ENCODE peak calls at places on chromosomes 4 and X, in seven cellular contexts. J is IMR-90, X is H1, B is mesendoderm, O is mesenchymal stem cell, G is trophoblast cell, H is neuronal stem cell. N is an unnamed sample.

GRCh38 chr4:100086766-100087431 is 103.4 kb downstream of the DDIT4L start:
- DNase-seq in J (no peak), G (peak), X (peak), B (no peak), H (no peak), O (no peak), N (peak)

GRCh38 chrX:113260474-113260873 is 419.8 kb upstream of the AMOT start:
- DNase-seq in H (no peak), G (peak), J (no peak), O (no peak), X (no peak), B (peak), N (peak)

GRCh38 chrX:17759990-17760389 is 22.7 kb downstream of the SCML1 start:
- DNase-seq in J (no peak), B (no peak), H (no peak), O (no peak), G (no peak), X (no peak), N (no peak)

GRCh38 chr4:10104211-10104990 is 12.2 kb downstream of the WDR1 start:
- DNase-seq in J (no peak), G (no peak), H (no peak), O (peak), B (no peak), X (no peak), N (no peak)

GRCh38 chr4:40214038-40214437 is 17.2 kb downstream of the RHOH start:
- DNase-seq in H (no peak), G (no peak), B (no peak), O (no peak), J (no peak), X (no peak), N (no peak)

GRCh38 chr4:99330648-99331047 is 9.4 kb upstream of the ADH1B start:
- DNase-seq in G (no peak), H (no peak), X (no peak), O (no peak), B (no peak), J (no peak), N (no peak)

GRCh38 chr4:121011138-121011537 is 61.2 kb downstream of the NDNF start:
- DNase-seq in B (peak), J (no peak), G (no peak), X (no peak), H (no peak), O (no peak), N (peak)

GRCh38 chrX:70030242-70030823 is 19.4 kb downstream of the AWAT2 start:
- DNase-seq in G (peak), B (peak), H (peak), O (peak), J (peak), X (peak), N (peak)

GRCh38 chr4:38150766-38151165 is 190.6 kb downstream of the PTTG2 start:
- DNase-seq in J (peak), B (no peak), H (no peak), X (no peak), G (no peak), O (peak), N (no peak)

GRCh38 chr4:140144937-140145336 is 9.0 kb downstream of the MAML3 start:
- DNase-seq in O (no peak), H (no peak), X (no peak), G (no peak), B (no peak), J (no peak), N (no peak)

GRCh38 chr4:43253511-43253910 is 361.0 kb downstream of the GRXCR1 start:
- DNase-seq in O (no peak), B (no peak), H (no peak), J (no peak), X (no peak), G (no peak), N (no peak)

GRCh38 chrX:24276011-24276410 is 37.9 kb downstream of the SUPT20HL2 start:
- DNase-seq in G (no peak), J (no peak), X (no peak), B (no peak), O (no peak), H (no peak), N (no peak)

GRCh38 chr4:139740531-139741041 is 75.0 kb downstream of the MGST2 start:
- DNase-seq in O (peak), G (peak), J (peak), B (peak), X (peak), H (no peak), N (no peak)

GRCh38 chr4:156732634-156733033 is 239.0 kb downstream of the PDGFC start:
- DNase-seq in X (no peak), O (no peak), G (no peak), J (peak), H (no peak), B (peak), N (no peak)

GRCh38 chr4:177611974-177612664 is 169.9 kb upstream of the AGA start:
- DNase-seq in G (no peak), J (no peak), B (no peak), X (no peak), H (no peak), O (no peak), N (no peak)

GRCh38 chr4:129822708-129823504 is 727.0 kb downstream of the C4orf33 start:
- DNase-seq in H (no peak), B (peak), X (no peak), G (peak), J (no peak), O (peak), N (no peak)

GRCh38 chr4:110621839-110622751 is 782 bp downstream of the PITX2 start:
- DNase-seq in B (peak), O (peak), X (peak), H (peak), J (no peak), G (peak), N (peak)

GRCh38 chr4:184688447-184688846 is 38.9 kb downstream of the PRIMPOL start:
- DNase-seq in O (peak), G (peak), J (peak), H (no peak), X (no peak), B (peak), N (peak)

GRCh38 chr4:10086506-10087120 is 30.0 kb downstream of the WDR1 start:
- DNase-seq in J (no peak), X (no peak), G (no peak), B (no peak), H (no peak), O (no peak), N (no peak)

GRCh38 chrX:140500427-140500826 is 4.4 kb downstream of the SOX3 start:
- DNase-seq in J (no peak), B (no peak), H (no peak), G (no peak), X (no peak), O (no peak), N (no peak)

GRCh38 chrX:51155157-51155556 is 177.5 kb upstream of the NUDT10 start:
- DNase-seq in J (no peak), O (no peak), X (no peak), B (no peak), H (no peak), G (no peak), N (no peak)

GRCh38 chr4:8723222-8723980 is 130.8 kb downstream of the CPZ start:
- DNase-seq in X (peak), B (no peak), O (no peak), J (no peak), H (no peak), G (no peak), N (peak)

DNA sequence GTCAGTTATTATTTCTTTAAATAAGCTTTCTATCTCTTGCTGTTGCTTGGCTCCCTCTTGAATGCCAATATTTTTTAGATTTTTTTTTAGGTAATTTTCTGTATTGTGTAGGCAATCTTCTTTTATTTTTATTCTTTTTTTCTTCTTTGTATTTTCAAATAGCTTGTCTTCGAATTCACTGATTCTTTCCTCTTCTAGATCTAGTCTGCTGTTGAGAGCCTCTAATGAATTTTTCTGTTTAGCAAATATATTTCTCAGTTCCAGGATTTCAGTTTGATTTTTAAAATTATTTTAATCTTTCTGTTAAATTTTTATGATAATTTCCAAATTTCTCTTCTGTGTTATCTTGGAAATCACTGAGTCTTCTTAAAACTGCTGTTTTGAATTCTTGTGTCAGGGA is 39.8 kb upstream of the GPRIN3 start:
- DNase-seq in O (no peak), G (no peak), H (no peak), B (no peak), X (no peak), J (no peak), N (no peak)
- H2BK120ac ChIP-seq in O (no peak), G (no peak), H (no peak), B (no peak), X (no peak), J (no peak), N (no peak)

DNA sequence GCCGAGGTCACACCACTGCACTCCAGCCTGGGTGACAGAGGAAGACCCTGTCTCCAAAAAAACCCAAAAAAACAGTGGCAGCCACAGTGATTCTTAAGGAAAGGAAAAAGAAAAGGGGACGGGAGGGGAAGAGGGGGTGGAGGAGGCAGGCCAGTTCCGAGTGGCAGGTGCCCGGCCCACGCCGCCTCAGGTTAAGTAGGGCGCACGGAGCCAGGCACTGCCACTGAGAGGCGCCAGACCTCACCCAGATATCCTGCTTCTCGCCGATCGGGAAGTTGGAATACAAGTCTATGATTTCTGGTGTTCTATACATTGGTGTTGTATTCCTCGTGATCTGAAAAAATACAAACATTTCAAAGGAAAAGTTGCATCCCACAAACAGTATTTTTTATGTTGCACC is 35.9 kb downstream of the GAK start:
- DNase-seq in X (no peak), J (no peak), O (no peak), G (no peak), B (no peak), H (no peak), N (no peak)
- H3K4ac ChIP-seq in X (no peak), J (no peak), O (no peak), G (no peak), B (no peak), H (no peak), N (no peak)

GRCh38 chr4:31045724-31046318 is 325.7 kb downstream of the PCDH7 start:
- DNase-seq in O (no peak), B (peak), G (no peak), H (no peak), X (no peak), J (peak), N (no peak)
- H2BK120ac ChIP-seq in O (no peak), B (no peak), G (no peak), H (no peak), X (no peak), J (no peak), N (no peak)

DNA sequence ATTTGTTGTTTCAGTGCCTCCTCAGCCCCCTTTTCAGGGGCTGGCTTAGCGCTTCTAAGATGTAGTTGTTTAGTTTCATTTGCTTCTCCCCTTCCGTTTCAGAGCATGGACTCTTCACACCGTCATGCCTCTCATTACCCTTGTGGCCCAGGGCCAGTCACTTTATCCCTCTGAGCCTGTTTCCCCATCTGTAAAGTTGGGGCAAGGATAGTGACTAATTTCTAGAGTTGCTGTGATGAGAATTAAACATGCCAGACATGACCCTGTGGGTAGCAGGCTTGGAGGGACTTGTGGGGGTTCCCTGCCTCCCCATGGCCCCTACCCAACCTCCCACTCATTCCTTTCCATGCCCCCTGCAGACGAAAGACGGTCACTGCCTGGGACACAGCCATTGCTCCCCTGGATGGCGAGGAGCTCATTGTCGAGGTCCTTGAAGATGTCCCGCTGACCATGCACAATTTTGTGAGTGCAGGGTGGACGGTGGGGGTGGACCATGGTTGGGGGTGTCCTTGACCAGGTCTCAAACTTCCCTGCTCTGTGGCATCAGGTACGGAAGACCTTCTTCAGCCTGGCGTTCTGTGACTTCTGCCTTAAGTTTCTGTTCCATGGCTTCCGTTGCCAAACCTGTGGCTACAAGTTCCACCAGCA is 3.6 kb downstream of the ARAF start:
- DNase-seq in B (no peak), J (no peak), H (no peak), O (no peak), X (no peak), G (no peak), N (no peak)
- H3K4ac ChIP-seq in B (no peak), J (no peak), H (no peak), O (no peak), X (no peak), G (no peak), N (no peak)

GRCh38 chrX:15236146-15236545 is 33.7 kb downstream of the ASB9 start:
- DNase-seq in O (no peak), J (no peak), G (no peak), H (no peak), X (no peak), B (no peak), N (no peak)
- H2BK120ac ChIP-seq in O (no peak), J (no peak), G (no peak), H (no peak), X (no peak), B (no peak), N (no peak)

GRCh38 chr4:107757293-107757692 is 37.3 kb upstream of the PAPSS1 start:
- DNase-seq in B (no peak), O (no peak), X (no peak), G (no peak), J (no peak), H (no peak), N (no peak)

GRCh38 chr4:107757860-107758476 is 37.9 kb upstream of the PAPSS1 start:
- DNase-seq in B (no peak), G (peak), J (peak), O (peak), H (no peak), X (no peak), N (no peak)

GRCh38 chr4:107755841-107756356 is 35.9 kb upstream of the PAPSS1 start:
- DNase-seq in G (no peak), H (no peak), B (peak), O (peak), J (peak), X (no peak), N (peak)

DNA sequence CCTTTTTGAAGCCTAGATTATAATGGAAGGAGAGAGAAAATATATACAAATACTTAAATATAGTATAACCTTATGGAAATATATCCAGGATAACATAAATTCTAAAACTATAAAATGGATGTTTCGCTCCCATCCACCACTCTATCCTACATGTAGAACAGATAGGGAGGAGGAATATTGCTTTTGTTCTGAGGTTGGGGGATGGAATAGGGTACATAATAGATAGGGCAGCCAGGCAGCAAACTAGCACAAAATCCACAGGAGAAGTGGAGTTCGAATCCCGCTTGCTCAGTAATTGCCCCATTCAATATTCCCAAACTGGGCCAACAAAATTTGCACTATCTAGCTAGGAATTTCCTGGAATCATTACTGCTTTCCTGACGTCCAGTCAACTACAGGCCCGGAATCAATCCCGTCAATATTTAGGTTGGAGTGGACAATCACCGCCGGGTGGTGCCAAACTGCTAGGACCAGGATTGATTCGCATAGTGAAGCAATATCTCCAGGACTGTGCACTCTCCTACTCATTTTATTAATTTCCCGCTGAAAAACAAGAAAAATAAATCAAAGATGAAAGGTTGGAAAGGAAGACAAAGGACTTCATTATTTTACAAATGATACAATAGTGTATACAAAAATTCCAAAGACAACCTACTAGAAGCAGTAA is 40.4 kb upstream of the PAPSS1 start:
- DNase-seq in O (no peak), B (peak), J (peak), X (no peak), G (peak), H (no peak), N (no peak)
- H3K4ac ChIP-seq in O (no peak), B (no peak), J (no peak), X (no peak), G (no peak), H (no peak), N (no peak)

GRCh38 chr4:86594559-86595425 is 677 bp downstream of the PTPN13 start:
- DNase-seq in X (peak), B (peak), H (peak), G (peak), J (peak), O (peak), N (peak)
- H2BK120ac ChIP-seq in X (no peak), B (no peak), H (no peak), G (peak), J (peak), O (no peak), N (no peak)

DNA sequence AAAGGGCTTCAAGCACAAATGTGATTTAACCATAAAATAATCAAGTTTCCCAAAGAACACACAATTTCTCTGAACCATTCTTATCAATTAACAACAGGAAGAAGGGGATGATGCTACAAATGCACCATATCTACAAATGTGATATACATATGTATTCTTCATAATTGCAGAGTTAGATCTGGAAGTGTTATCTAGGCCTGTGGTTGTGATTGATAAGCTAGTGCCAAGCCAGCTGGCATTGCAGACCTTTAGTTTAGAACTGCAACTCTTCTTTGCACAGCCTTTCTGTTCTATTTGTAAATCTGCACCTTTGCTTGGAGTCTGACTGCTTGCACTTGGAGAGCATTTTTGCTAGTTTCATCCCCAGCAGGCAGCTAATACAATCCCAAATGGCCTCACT is 145.5 kb upstream of the NPY2R start:
- DNase-seq in J (no peak), G (no peak), B (no peak), H (no peak), X (no peak), O (no peak), N (no peak)
- H3K4ac ChIP-seq in J (no peak), G (no peak), B (no peak), H (no peak), X (no peak), O (no peak), N (no peak)

GRCh38 chrX:122914256-122914655 is 269.8 kb upstream of the GRIA3 start:
- DNase-seq in B (no peak), O (no peak), X (no peak), H (no peak), J (no peak), G (no peak), N (no peak)

GRCh38 chrX:122913764-122914163 is 270.3 kb upstream of the GRIA3 start:
- DNase-seq in H (no peak), O (no peak), B (no peak), X (no peak), J (no peak), G (no peak), N (no peak)

GRCh38 chrX:122907375-122907774 is 276.7 kb upstream of the GRIA3 start:
- DNase-seq in B (no peak), O (no peak), H (no peak), X (no peak), J (no peak), G (no peak), N (no peak)

GRCh38 chrX:122913134-122913533 is 270.9 kb upstream of the GRIA3 start:
- DNase-seq in G (no peak), X (no peak), B (no peak), H (no peak), O (no peak), J (no peak), N (no peak)

DNA sequence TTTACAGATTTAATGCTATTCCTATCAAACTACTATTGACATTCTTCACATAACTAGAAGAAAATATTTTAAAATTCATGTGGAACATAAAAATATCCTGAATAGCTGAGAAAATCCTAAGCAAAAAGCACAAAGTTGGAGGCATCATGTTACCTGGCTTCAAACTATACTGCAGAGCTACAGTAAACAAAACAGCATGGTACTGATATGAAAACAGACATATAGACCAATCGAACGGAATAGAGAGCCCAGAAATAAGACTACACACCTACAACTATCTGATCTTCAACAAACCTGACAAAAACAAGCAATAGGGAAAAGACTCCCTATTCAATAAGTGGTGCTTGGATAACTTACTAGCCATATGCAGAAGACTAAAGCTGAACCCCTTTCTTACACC is 273.4 kb upstream of the GRIA3 start:
- DNase-seq in X (no peak), J (no peak), O (no peak), H (no peak), B (no peak), G (no peak), N (no peak)
- H2BK120ac ChIP-seq in X (no peak), J (no peak), O (no peak), H (no peak), B (no peak), G (no peak), N (no peak)

DNA sequence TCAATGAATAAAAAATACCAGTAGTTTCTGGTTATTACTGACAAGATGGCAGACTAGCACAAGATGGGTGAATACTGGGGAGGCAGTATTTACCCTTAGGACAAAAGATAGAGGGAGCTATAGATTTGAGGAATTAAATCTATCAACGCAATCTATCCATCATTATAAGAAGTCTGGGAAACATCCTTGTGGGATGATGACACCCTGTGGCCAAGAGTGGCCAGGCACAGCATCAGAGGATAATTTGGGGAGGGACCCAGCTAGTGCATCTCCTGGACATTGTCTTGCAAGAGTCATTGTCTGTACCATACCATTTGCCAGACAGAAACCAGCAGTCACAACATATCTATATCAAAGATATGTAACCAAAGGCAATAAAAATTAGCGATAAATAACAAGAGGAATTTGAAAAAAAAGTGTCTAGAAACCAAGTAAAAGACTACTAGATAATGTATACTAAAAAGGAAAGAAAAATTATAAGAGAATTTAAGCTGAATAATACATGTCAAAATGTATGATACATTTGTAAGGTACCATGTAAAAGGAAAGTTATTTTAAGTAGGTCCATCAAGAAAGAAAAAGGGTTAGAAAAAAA is 22.9 kb downstream of the KCTD8 start:
- DNase-seq in G (peak), H (peak), X (no peak), O (no peak), J (peak), B (peak), N (peak)
- H3K4ac ChIP-seq in G (no peak), H (no peak), X (no peak), O (no peak), J (no peak), B (no peak), N (no peak)